ENCODE peak calls at places on chromosomes 4 and X, in eight cellular contexts. S is colonic mucosa, B is transverse colon, K is cardiac muscle cell, T is hepatocyte, N is heart left ventricle, V is brain microvascular endothelial cell, Q is ascending aorta. D is an unnamed sample.

GRCh38 chrX:71996826-71997225 is 86.2 kb downstream of the NHSL2 start:
- DNase-seq in S (no peak), B (no peak), K (no peak), T (no peak), N (no peak), V (no peak), Q (no peak), D (no peak)

GRCh38 chr4:1809754-1810502 is 16.8 kb downstream of the FGFR3 start:
- DNase-seq in S (peak), B (peak), K (peak), T (peak), N (peak), V (peak), Q (no peak), D (peak)

GRCh38 chr4:71541541-71541940 is 202.7 kb downstream of the SLC4A4 start:
- DNase-seq in S (no peak), B (no peak), K (no peak), T (no peak), N (no peak), V (no peak), Q (no peak), D (no peak)

GRCh38 chrX:150693782-150694574 is 782 bp downstream of the MTMR1 start:
- DNase-seq in S (peak), B (peak), K (peak), T (peak), N (peak), V (peak), Q (no peak), D (peak)

GRCh38 chr4:164464313-164464712 is 289.6 kb upstream of the SMIM31 start:
- DNase-seq in S (no peak), B (no peak), K (no peak), T (no peak), N (no peak), V (no peak), Q (no peak), D (no peak)

GRCh38 chr4:149031399-149031798 is 589.2 kb upstream of the NR3C2 start:
- DNase-seq in S (peak), B (no peak), K (peak), T (peak), N (no peak), V (no peak), Q (no peak), D (peak)

GRCh38 chr4:118993329-118993728 is 104.7 kb downstream of the SYNPO2 start:
- DNase-seq in S (no peak), B (no peak), K (no peak), T (no peak), N (no peak), V (no peak), Q (no peak), D (no peak)

GRCh38 chr4:150069361-150069760 is 8.9 kb upstream of the DCLK2 start:
- DNase-seq in S (no peak), B (no peak), K (no peak), T (no peak), N (no peak), V (no peak), Q (no peak), D (no peak)

GRCh38 chr4:40606239-40606767 is 23.4 kb downstream of the RBM47 start:
- DNase-seq in S (no peak), B (no peak), K (no peak), T (no peak), N (no peak), V (no peak), Q (no peak), D (no peak)

GRCh38 chr4:95142877-95143412 is 385.2 kb downstream of the BMPR1B start:
- DNase-seq in S (no peak), B (no peak), K (peak), T (no peak), N (no peak), V (no peak), Q (no peak), D (peak)

GRCh38 chrX:66360894-66361293 is 196.8 kb downstream of the HEPH start:
- DNase-seq in S (no peak), B (no peak), K (no peak), T (no peak), N (no peak), V (no peak), Q (no peak), D (no peak)

GRCh38 chr4:160143574-160143973 is 1040.7 kb downstream of the RAPGEF2 start:
- DNase-seq in S (peak), B (no peak), K (no peak), T (no peak), N (no peak), V (no peak), Q (no peak), D (no peak)

GRCh38 chrX:48497871-48498270 is 10.9 kb upstream of the PORCN start:
- DNase-seq in S (no peak), B (no peak), K (no peak), T (no peak), N (no peak), V (no peak), Q (no peak), D (no peak)

GRCh38 chr4:187380181-187380581 is 615.4 kb upstream of the ZFP42 start:
- DNase-seq in S (peak), B (peak), K (peak), T (peak), N (no peak), V (peak), Q (no peak), D (no peak)

GRCh38 chr4:154961263-154961662 is 180.2 kb downstream of the RBM46 start:
- DNase-seq in S (no peak), B (no peak), K (peak), T (no peak), N (no peak), V (no peak), Q (no peak), D (no peak)

GRCh38 chr4:149371021-149371420 is 444.6 kb downstream of the IQCM start:
- DNase-seq in S (peak), B (peak), K (peak), T (peak), N (no peak), V (peak), Q (no peak), D (peak)

GRCh38 chr4:74453846-74454742 is 9.2 kb downstream of the AREG start:
- DNase-seq in S (no peak), B (no peak), K (no peak), T (no peak), N (no peak), V (no peak), Q (no peak), D (no peak)

GRCh38 chr4:122700178-122700725 is 32.3 kb upstream of the BBS12 start:
- DNase-seq in S (peak), B (peak), K (peak), T (peak), N (peak), V (peak), Q (no peak), D (peak)

GRCh38 chr4:108166038-108166437 is 2.7 kb downstream of the LEF1 start:
- DNase-seq in S (no peak), B (no peak), K (no peak), T (no peak), N (no peak), V (no peak), Q (no peak), D (no peak)

GRCh38 chrX:47030339-47030738 is 47.9 kb upstream of the RGN start:
- DNase-seq in S (peak), B (no peak), K (peak), T (peak), N (no peak), V (peak), Q (no peak), D (no peak)

GRCh38 chrX:46959985-46960700 is 47.9 kb downstream of the JADE3 start:
- DNase-seq in S (no peak), B (no peak), K (no peak), T (no peak), N (no peak), V (no peak), Q (no peak), D (no peak)

GRCh38 chrX:30308263-30309138 is 689 bp downstream of the NR0B1 start:
- DNase-seq in S (no peak), B (no peak), K (peak), T (peak), N (no peak), V (no peak), Q (no peak), D (no peak)

GRCh38 chrX:97026406-97026805 is 142.7 kb downstream of the RPA4 start:
- DNase-seq in S (no peak), B (no peak), K (peak), T (peak), N (no peak), V (peak), Q (no peak), D (no peak)

GRCh38 chrX:46574941-46575381 is 1.4 kb downstream of the CHST7 start:
- DNase-seq in S (no peak), B (no peak), K (peak), T (peak), N (peak), V (no peak), Q (no peak), D (peak)

GRCh38 chrX:16807976-16808542 is 21.8 kb downstream of the TXLNG start:
- DNase-seq in S (peak), B (peak), K (no peak), T (peak), N (no peak), V (peak), Q (no peak), D (no peak)

GRCh38 chr4:125043453-125043852 is 271.3 kb upstream of the FAT4 start:
- DNase-seq in S (no peak), B (no peak), K (no peak), T (no peak), N (no peak), V (no peak), Q (no peak), D (no peak)

GRCh38 chrX:45710081-45710801 is 509.6 kb upstream of the DIPK2B start:
- DNase-seq in S (no peak), B (no peak), K (no peak), T (no peak), N (no peak), V (peak), Q (no peak), D (no peak)

GRCh38 chr4:18844726-18845125 is 823.2 kb upstream of the LCORL start:
- DNase-seq in S (no peak), B (no peak), K (no peak), T (no peak), N (no peak), V (peak), Q (no peak), D (no peak)

GRCh38 chr4:26062221-26062620 is 148.2 kb downstream of the SMIM20 start:
- DNase-seq in S (no peak), B (no peak), K (no peak), T (no peak), N (no peak), V (no peak), Q (no peak), D (no peak)

GRCh38 chr4:161546902-161547301 is 616.9 kb downstream of the FSTL5 start:
- DNase-seq in S (no peak), B (no peak), K (no peak), T (no peak), N (no peak), V (no peak), Q (no peak), D (no peak)

GRCh38 chr4:157075811-157076577 is at the start of gene GLRB:
- DNase-seq in S (no peak), B (no peak), K (peak), T (peak), N (peak), V (no peak), Q (no peak), D (peak)

GRCh38 chr4:184265566-184266351 is 48.1 kb upstream of the ENPP6 start:
- DNase-seq in S (no peak), B (peak), K (no peak), T (no peak), N (no peak), V (peak), Q (no peak), D (no peak)

GRCh38 chrX:152896450-152896849 is 1.4 kb upstream of the ZNF185 start:
- DNase-seq in S (no peak), B (no peak), K (no peak), T (no peak), N (no peak), V (peak), Q (no peak), D (no peak)

GRCh38 chr4:119321921-119322687 is at the start of gene FABP2:
- DNase-seq in S (no peak), B (no peak), K (no peak), T (peak), N (no peak), V (no peak), Q (no peak), D (no peak)

GRCh38 chrX:23784487-23785301 is 1.7 kb downstream of the SAT1 start:
- DNase-seq in S (no peak), B (no peak), K (no peak), T (peak), N (no peak), V (peak), Q (no peak), D (no peak)

GRCh38 chr4:3792813-3793212 is 26.6 kb downstream of the ADRA2C start:
- DNase-seq in S (no peak), B (no peak), K (no peak), T (no peak), N (no peak), V (no peak), Q (no peak), D (no peak)
- TF ChIP-seq CTCF in S (no peak), B (no peak), K (no peak), T (no peak), N (no peak), V (no peak), Q (no peak), D (no peak)

DNA sequence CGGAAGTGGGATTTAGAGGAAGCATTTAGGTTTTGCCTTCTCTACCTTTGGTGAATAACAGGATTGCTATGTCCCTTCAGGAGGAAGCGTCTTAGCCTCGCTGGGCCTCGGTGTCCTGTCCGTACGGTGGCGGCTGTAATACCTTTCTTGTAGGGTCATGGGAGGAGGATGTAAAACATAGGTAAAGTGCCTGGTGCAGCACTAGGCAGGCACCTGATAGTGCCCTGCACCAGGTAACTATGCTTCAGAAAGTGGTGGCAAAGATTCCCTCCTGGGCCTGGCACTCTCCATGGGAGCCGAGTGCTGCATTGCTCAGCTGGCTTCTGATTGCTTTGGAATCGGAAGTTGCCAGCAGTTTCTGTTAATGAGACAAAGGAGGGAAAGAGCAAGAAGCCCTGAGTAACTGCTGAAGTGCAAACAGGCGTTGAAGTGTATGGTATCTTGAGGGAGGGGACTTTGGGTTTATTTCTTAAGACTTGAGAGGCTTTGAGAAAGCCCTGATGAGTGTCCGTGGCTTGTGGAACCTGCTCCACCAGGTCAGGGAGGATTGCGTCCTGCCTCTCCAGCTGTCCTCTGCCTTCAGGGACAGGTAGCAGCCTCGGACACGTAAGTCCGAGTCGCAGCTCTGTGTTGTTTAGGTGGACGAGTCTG is 45.8 kb downstream of the TBC1D14 start:
- DNase-seq in S (peak), B (peak), K (no peak), T (peak), N (no peak), V (no peak), Q (no peak), D (peak)
- H3K27ac ChIP-seq in S (peak), B (peak), K (no peak), T (peak), N (no peak), V (no peak), Q (no peak), D (no peak)

DNA sequence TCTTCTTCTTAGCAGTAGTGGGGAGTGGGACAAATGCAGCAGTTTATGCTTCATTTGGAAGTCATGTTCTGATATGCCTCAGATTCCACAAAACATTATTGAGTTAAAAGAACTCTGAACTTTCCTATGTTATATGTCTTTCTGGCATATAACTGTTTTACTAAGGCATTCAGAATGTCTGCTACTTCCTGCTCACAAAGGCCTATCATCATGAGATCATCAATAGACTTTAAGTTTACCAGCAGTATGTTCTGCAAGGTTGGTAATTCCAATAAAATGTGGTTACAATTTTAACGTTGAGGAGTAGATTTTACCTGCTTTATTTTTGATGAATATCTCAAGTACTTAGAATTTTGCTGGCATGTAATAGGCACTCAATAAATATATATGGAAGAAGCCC is 73.1 kb upstream of the PRDM5 start:
- DNase-seq in S (no peak), B (no peak), K (no peak), T (no peak), N (no peak), V (no peak), Q (no peak), D (no peak)
- TF ChIP-seq CTCF in S (no peak), B (no peak), K (no peak), T (no peak), N (no peak), V (no peak), Q (no peak), D (no peak)

GRCh38 chr4:176792348-176793059 is at the start of gene VEGFC:
- DNase-seq in S (peak), B (peak), K (peak), T (peak), N (peak), V (peak), Q (no peak), D (peak)
- H3K27ac ChIP-seq in S (no peak), B (peak), K (no peak), T (no peak), N (peak), V (peak), Q (peak), D (peak)

DNA sequence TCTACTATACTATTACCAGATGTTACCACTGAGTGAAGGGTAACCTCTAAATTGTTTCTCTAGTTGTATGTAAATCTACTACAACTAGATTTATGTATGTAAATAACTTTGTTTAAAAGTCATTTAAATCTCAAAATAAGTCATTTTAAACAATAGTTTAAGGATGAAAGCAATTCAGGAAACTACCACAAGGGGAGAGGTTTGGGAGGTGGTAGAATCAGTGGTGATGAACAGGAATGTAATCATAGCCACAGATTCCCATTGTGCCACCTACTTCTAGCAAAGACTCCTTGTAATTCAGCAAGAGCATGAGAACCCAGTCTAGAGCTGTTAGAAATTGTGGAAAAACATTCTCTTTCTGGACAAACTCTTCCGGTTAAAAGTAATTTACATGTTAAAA is 234.6 kb downstream of the SLC7A11 start:
- DNase-seq in S (no peak), B (no peak), K (no peak), T (no peak), N (no peak), V (no peak), Q (no peak), D (no peak)
- TF ChIP-seq CTCF in S (peak), B (no peak), K (peak), T (no peak), N (no peak), V (peak), Q (no peak), D (no peak)

D was measured in thyroid gland.